ENCODE peak calls at places on chromosomes 12 and 14, in four cellular contexts. One of them, this sample, is unnamed.

GRCh38 chr14:20684662-20685456 is 499 bp downstream of the RNASE4 start:
- DNase-seq in A549: peak; percentile 83
- DNase-seq in endothelial cell of umbilical vein: no peak
- DNase-seq in HepG2: peak; percentile 46
- DNase-seq in this sample: peak; percentile 26

GRCh38 chr14:94129758-94130414 is 482 bp upstream of the IFI27L2 start:
- DNase-seq in endothelial cell of umbilical vein: peak; percentile 53
- DNase-seq in A549: peak; percentile 52
- DNase-seq in HepG2: no peak
- DNase-seq in this sample: peak; percentile 37

GRCh38 chr14:97185186-97185585 is 388.0 kb downstream of the VRK1 start:
- DNase-seq in HepG2: no peak
- DNase-seq in endothelial cell of umbilical vein: no peak
- DNase-seq in A549: peak; percentile 25
- DNase-seq in this sample: peak; percentile 21

GRCh38 chr14:66070542-66071319 is 415.4 kb upstream of the CCDC196 start:
- DNase-seq in HepG2: peak; percentile 18
- DNase-seq in endothelial cell of umbilical vein: peak; percentile 39
- DNase-seq in A549: peak; percentile 16
- DNase-seq in this sample: peak; percentile 44

GRCh38 chr12:89960607-89961394 is 252.2 kb upstream of the ATP2B1 start:
- DNase-seq in HepG2: no peak
- DNase-seq in A549: no peak
- DNase-seq in endothelial cell of umbilical vein: no peak
- DNase-seq in this sample: no peak

GRCh38 chr12:79407671-79408622 is 282.8 kb downstream of the PAWR start:
- DNase-seq in HepG2: peak; percentile 74
- DNase-seq in A549: peak; percentile 85
- DNase-seq in endothelial cell of umbilical vein: peak; percentile 88
- DNase-seq in this sample: peak; percentile 44

GRCh38 chr12:46292754-46293402 is 24.0 kb upstream of the SLC38A1 start:
- DNase-seq in endothelial cell of umbilical vein: no peak
- DNase-seq in HepG2: peak; percentile 27
- DNase-seq in A549: no peak
- DNase-seq in this sample: no peak

GRCh38 chr12:124804011-124804621 is 59.5 kb downstream of the SCARB1 start:
- DNase-seq in A549: peak; percentile 80
- DNase-seq in HepG2: peak; percentile 63
- DNase-seq in endothelial cell of umbilical vein: peak; percentile 24
- DNase-seq in this sample: peak; percentile 53

DNA sequence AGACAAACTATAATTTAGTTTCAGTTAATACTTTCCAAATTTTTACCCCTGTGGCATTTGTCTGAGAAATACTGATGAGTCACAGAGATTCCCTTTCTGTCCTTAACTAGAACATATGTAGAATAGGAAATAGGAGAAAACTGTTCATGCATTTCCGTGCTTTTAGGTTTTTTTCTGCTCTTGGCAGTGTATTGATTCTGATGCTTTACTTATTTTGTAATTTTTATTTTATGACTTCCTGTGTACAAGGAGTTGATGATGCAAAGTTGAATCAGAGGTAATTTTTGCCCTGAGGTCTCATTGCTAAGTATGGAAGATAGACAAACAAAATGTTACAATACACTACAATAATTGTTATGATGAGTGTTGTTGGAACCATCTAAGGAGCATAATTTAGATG is 23.1 kb downstream of the MNAT1 start:
- DNase-seq in endothelial cell of umbilical vein: peak; percentile 56
- DNase-seq in A549: no peak
- DNase-seq in HepG2: no peak
- DNase-seq in this sample: peak; percentile 28
- H3K4me3 ChIP-seq in endothelial cell of umbilical vein: peak overlapping the region; percentile 15
- H3K4me3 ChIP-seq in A549: no peak overlapping the region
- H3K4me3 ChIP-seq in HepG2: no peak overlapping the region
- H3K4me3 ChIP-seq in this sample: no peak overlapping the region

GRCh38 chr12:112858776-112859175 is 48.0 kb upstream of the OAS1 start:
- DNase-seq in A549: no peak
- DNase-seq in endothelial cell of umbilical vein: no peak
- DNase-seq in HepG2: no peak
- DNase-seq in this sample: no peak

GRCh38 chr12:112854344-112854743 is 52.4 kb upstream of the OAS1 start:
- DNase-seq in A549: no peak
- DNase-seq in HepG2: no peak
- DNase-seq in endothelial cell of umbilical vein: no peak
- DNase-seq in this sample: no peak

GRCh38 chr12:112852127-112852526 is 54.6 kb upstream of the OAS1 start:
- DNase-seq in A549: no peak
- DNase-seq in HepG2: no peak
- DNase-seq in endothelial cell of umbilical vein: no peak
- DNase-seq in this sample: no peak

GRCh38 chr12:112852810-112853209 is 54.0 kb upstream of the OAS1 start:
- DNase-seq in A549: no peak
- DNase-seq in HepG2: no peak
- DNase-seq in endothelial cell of umbilical vein: no peak
- DNase-seq in this sample: no peak

DNA sequence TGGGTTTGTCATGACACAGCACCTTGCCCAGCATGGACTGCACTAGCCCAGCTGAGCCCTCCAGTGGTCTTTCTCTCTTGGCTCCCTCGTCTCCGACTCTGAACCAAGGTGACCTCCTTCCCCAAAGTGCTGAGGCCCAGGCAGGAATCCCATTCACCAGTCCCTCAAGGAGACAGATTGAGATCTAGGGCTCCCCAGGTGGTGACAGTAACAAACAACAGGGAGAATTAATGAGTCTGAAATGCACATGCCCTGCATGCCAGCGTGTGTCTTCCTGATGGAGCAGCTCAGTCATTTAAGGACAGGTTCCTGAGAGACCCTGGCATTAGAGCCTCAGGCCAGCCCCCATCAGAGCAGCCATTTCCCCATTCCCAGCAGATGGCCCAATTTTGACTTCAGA is 51.4 kb upstream of the OAS1 start:
- DNase-seq in A549: peak; percentile 66
- DNase-seq in HepG2: peak; percentile 15
- DNase-seq in endothelial cell of umbilical vein: no peak
- DNase-seq in this sample: peak; percentile 23
- TF ChIP-seq CTCF in A549: peak; percentile 45
- TF ChIP-seq CTCF in HepG2: peak; percentile 38
- TF ChIP-seq CTCF in endothelial cell of umbilical vein: peak; percentile 2
- TF ChIP-seq CTCF in this sample: peak; percentile 29

GRCh38 chr12:2654741-2655140 is 140.0 kb upstream of the FKBP4 start:
- DNase-seq in endothelial cell of umbilical vein: no peak
- DNase-seq in A549: no peak
- DNase-seq in HepG2: no peak
- DNase-seq in this sample: no peak
- TF ChIP-seq MYC in endothelial cell of umbilical vein: no peak
- TF ChIP-seq MYC in A549: no peak
- TF ChIP-seq MYC in HepG2: no peak
- TF ChIP-seq MYC in this sample: no peak

GRCh38 chr12:56725723-56726102 is 614 bp upstream of the NACA start:
- DNase-seq in HepG2: no peak
- DNase-seq in A549: no peak
- DNase-seq in endothelial cell of umbilical vein: no peak
- DNase-seq in this sample: no peak
- H3K4me3 ChIP-seq in HepG2: peak overlapping the region; percentile 92
- H3K4me3 ChIP-seq in A549: peak overlapping the region; percentile 99
- H3K4me3 ChIP-seq in endothelial cell of umbilical vein: peak overlapping the region; percentile 86
- H3K4me3 ChIP-seq in this sample: peak overlapping the region; percentile 85

GRCh38 chr14:55547650-55548315 is 32.2 kb upstream of the KTN1 start:
- DNase-seq in HepG2: no peak
- DNase-seq in A549: no peak
- DNase-seq in endothelial cell of umbilical vein: no peak
- DNase-seq in this sample: no peak
- TF ChIP-seq CTCF in HepG2: no peak
- TF ChIP-seq CTCF in A549: no peak
- TF ChIP-seq CTCF in endothelial cell of umbilical vein: no peak
- TF ChIP-seq CTCF in this sample: no peak

GRCh38 chr14:41915732-41916131 is 309.1 kb downstream of the LRFN5 start:
- DNase-seq in HepG2: no peak
- DNase-seq in endothelial cell of umbilical vein: no peak
- DNase-seq in A549: no peak
- DNase-seq in this sample: no peak
- TF ChIP-seq MYC in HepG2: no peak
- TF ChIP-seq MYC in endothelial cell of umbilical vein: no peak
- TF ChIP-seq MYC in A549: no peak
- TF ChIP-seq MYC in this sample: no peak

DNA sequence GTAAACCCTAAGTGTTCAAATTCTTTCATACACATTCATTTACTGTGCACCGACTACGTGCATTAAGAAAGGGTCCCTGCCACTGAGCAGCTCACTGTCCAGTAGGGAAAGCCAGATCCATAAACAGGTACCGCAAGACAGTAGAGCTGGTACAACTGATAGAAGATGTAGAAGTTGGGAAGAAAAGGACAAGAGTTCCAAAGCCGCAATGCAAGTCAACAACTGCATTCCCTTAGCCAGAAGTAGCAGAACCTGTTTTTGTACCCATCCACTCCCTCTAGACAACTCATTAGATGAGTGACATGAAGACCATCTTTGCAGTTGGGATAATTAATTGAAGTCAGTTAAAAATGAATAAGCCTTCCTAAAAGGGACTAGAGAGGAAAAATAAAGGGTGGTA is 1.3 kb downstream of the SENP1 start:
- DNase-seq in HepG2: no peak
- DNase-seq in endothelial cell of umbilical vein: no peak
- DNase-seq in A549: no peak
- DNase-seq in this sample: peak; percentile 6
- H3K4me3 ChIP-seq in HepG2: peak overlapping the region; percentile 89
- H3K4me3 ChIP-seq in endothelial cell of umbilical vein: peak overlapping the region; percentile 81
- H3K4me3 ChIP-seq in A549: peak overlapping the region; percentile 93
- H3K4me3 ChIP-seq in this sample: peak overlapping the region; percentile 89

GRCh38 chr12:120169946-120170345 is 24.6 kb downstream of the GCN1 start:
- DNase-seq in endothelial cell of umbilical vein: no peak
- DNase-seq in HepG2: no peak
- DNase-seq in A549: no peak
- DNase-seq in this sample: no peak
- TF ChIP-seq CTCF in endothelial cell of umbilical vein: no peak
- TF ChIP-seq CTCF in HepG2: no peak
- TF ChIP-seq CTCF in A549: no peak
- TF ChIP-seq CTCF in this sample: no peak

GRCh38 chr14:32102968-32103367 is 25.9 kb downstream of the ARHGAP5 start:
- DNase-seq in endothelial cell of umbilical vein: no peak
- DNase-seq in A549: no peak
- DNase-seq in HepG2: no peak
- DNase-seq in this sample: no peak

GRCh38 chr14:32102152-32102787 is 25.2 kb downstream of the ARHGAP5 start:
- DNase-seq in endothelial cell of umbilical vein: no peak
- DNase-seq in A549: no peak
- DNase-seq in HepG2: no peak
- DNase-seq in this sample: no peak

GRCh38 chr14:32100175-32100574 is 23.1 kb downstream of the ARHGAP5 start:
- DNase-seq in A549: no peak
- DNase-seq in HepG2: no peak
- DNase-seq in endothelial cell of umbilical vein: no peak
- DNase-seq in this sample: no peak

GRCh38 chr14:32104308-32104707 is 27.2 kb downstream of the ARHGAP5 start:
- DNase-seq in endothelial cell of umbilical vein: no peak
- DNase-seq in HepG2: no peak
- DNase-seq in A549: no peak
- DNase-seq in this sample: no peak

DNA sequence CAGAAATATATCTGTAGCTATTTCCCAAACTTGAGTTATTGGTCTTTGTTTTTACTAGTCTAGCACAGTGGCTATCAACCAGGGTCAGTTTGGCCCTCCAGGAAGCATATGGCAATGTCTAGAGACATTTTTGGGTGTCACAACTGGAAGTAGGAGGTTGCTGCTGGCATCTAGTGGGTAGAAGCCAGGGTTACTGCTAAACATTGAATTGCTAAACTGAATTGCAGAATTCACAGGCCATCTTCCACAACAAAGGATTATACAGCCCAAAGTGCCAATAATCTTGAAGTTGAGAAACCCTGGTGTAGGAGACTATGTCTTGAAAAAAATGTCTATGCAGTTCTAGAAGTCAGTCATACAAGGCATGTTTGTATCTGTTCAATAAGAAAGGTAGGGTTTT is 27.7 kb downstream of the ARHGAP5 start:
- DNase-seq in endothelial cell of umbilical vein: no peak
- DNase-seq in A549: no peak
- DNase-seq in HepG2: no peak
- DNase-seq in this sample: peak; percentile 0
- TF ChIP-seq MYC in endothelial cell of umbilical vein: no peak
- TF ChIP-seq MYC in A549: no peak
- TF ChIP-seq MYC in HepG2: no peak
- TF ChIP-seq MYC in this sample: no peak

DNA sequence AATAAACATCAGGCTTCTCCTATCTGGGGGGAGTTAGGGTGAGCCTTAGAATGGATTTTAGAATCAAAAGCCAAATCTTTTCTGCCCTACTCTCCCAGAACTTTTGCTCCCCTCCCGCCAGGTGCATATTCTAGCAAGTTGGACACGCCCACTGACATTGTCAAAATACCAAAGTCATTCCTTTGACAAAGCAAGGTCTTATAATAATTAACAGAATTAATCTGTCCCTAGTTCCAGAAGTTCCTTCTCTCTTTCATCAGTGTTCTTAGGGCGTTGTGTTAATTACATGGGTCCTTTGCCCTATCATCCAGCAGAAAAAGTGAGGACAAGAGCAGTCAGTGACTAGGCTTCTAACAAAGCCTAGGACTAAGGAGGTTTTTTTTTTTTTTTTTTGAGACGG is 2.4 kb downstream of the PRR13 start:
- DNase-seq in endothelial cell of umbilical vein: no peak
- DNase-seq in HepG2: peak; percentile 32
- DNase-seq in A549: no peak
- DNase-seq in this sample: no peak
- H3K4me3 ChIP-seq in endothelial cell of umbilical vein: no peak overlapping the region
- H3K4me3 ChIP-seq in HepG2: no peak overlapping the region
- H3K4me3 ChIP-seq in A549: no peak overlapping the region
- H3K4me3 ChIP-seq in this sample: peak overlapping the region; percentile 25